ENCODE peak calls at places on chromosomes 13 and 19, in six cellular contexts. C is A549, G is K562, F is HEK293T, A is GM12878, T is IMR-90. R is an unnamed sample.

GRCh38 chr13:76856141-76856571 is 30.0 kb downstream of the KCTD12 start:
- DNase-seq in C (no peak), F (no peak), G (no peak), T (peak), A (no peak), R (no peak)

GRCh38 chr19:19445911-19446361 is 40.5 kb downstream of the GATAD2A start:
- DNase-seq in T (peak), G (no peak), F (no peak), A (no peak), C (no peak), R (no peak)

GRCh38 chr19:33821871-33822270 is 25.2 kb downstream of the KCTD15 start:
- DNase-seq in F (no peak), A (no peak), T (no peak), C (no peak), G (no peak), R (no peak)

GRCh38 chr19:3692141-3693029 is 7.9 kb downstream of the PIP5K1C start:
- DNase-seq in G (peak), T (no peak), C (no peak), F (no peak), A (no peak), R (no peak)

GRCh38 chr19:51688665-51689571 is 4.2 kb upstream of the SPACA6 start:
- DNase-seq in A (no peak), G (peak), T (peak), C (peak), F (peak), R (peak)

GRCh38 chr13:106905380-106906259 is 337.7 kb upstream of the ARGLU1 start:
- DNase-seq in C (no peak), F (no peak), A (no peak), G (no peak), T (no peak), R (no peak)

GRCh38 chr13:93778548-93778947 is 551.9 kb downstream of the GPC6 start:
- DNase-seq in T (no peak), C (no peak), F (no peak), A (no peak), G (no peak), R (no peak)

GRCh38 chr13:51995677-51996551 is 15.3 kb downstream of the ATP7B start:
- DNase-seq in A (no peak), T (no peak), F (peak), C (no peak), G (peak), R (no peak)

GRCh38 chr19:46030861-46031550 is 8.2 kb upstream of the PGLYRP1 start:
- DNase-seq in T (no peak), F (no peak), G (no peak), A (no peak), C (no peak), R (no peak)

GRCh38 chr19:18051887-18052286 is 34.8 kb downstream of the IL12RB1 start:
- DNase-seq in C (no peak), F (no peak), T (no peak), G (no peak), A (no peak), R (no peak)

GRCh38 chr19:57241181-57241580 is 749 bp downstream of the ZNF805 start:
- DNase-seq in A (no peak), C (peak), F (no peak), T (peak), G (no peak), R (peak)

GRCh38 chr13:99471231-99472202 is 29.8 kb upstream of the TM9SF2 start:
- DNase-seq in C (no peak), T (peak), F (no peak), A (no peak), G (no peak), R (no peak)

GRCh38 chr13:113305208-113305607 is 8.2 kb downstream of the LAMP1 start:
- DNase-seq in T (peak), A (no peak), C (no peak), G (no peak), F (no peak), R (no peak)

GRCh38 chr19:10812902-10813404 is 23.1 kb downstream of the TMED1 start:
- DNase-seq in F (no peak), T (peak), A (no peak), G (peak), C (peak), R (no peak)

GRCh38 chr19:54160182-54160811 is 776 bp upstream of the LENG1 start:
- DNase-seq in F (no peak), C (no peak), G (no peak), A (no peak), T (peak), R (no peak)

GRCh38 chr19:43464089-43464775 is 1.2 kb downstream of the LYPD3 start:
- DNase-seq in C (no peak), G (peak), T (no peak), A (no peak), F (peak), R (no peak)

GRCh38 chr19:31553844-31554215 is 204.6 kb upstream of the TSHZ3 start:
- DNase-seq in T (no peak), F (no peak), A (no peak), G (no peak), C (no peak), R (no peak)

GRCh38 chr13:73519720-73520119 is 460.9 kb downstream of the KLF5 start:
- DNase-seq in T (no peak), C (no peak), A (no peak), F (no peak), G (no peak), R (no peak)

GRCh38 chr13:43058836-43059235 is 35.5 kb downstream of the DNAJC15 start:
- DNase-seq in C (no peak), A (no peak), G (no peak), F (no peak), T (no peak), R (no peak)

GRCh38 chr13:99642841-99643240 is 141.6 kb downstream of the TM9SF2 start:
- DNase-seq in F (no peak), C (no peak), A (no peak), T (no peak), G (no peak), R (no peak)

GRCh38 chr19:35756373-35757230 is at the start of gene HSPB6:
- DNase-seq in G (no peak), A (no peak), F (no peak), C (no peak), T (peak), R (no peak)

GRCh38 chr19:35754365-35755139 is 2.3 kb downstream of the HSPB6 start:
- DNase-seq in G (no peak), C (no peak), A (no peak), T (no peak), F (no peak), R (no peak)

GRCh38 chr19:35757231-35757748 is 461 bp upstream of the HSPB6 start:
- DNase-seq in C (no peak), G (peak), F (peak), A (no peak), T (peak), R (peak)

GRCh38 chr19:35755160-35755549 is 1.7 kb downstream of the HSPB6 start:
- DNase-seq in F (no peak), C (no peak), A (no peak), G (no peak), T (no peak), R (no peak)

DNA sequence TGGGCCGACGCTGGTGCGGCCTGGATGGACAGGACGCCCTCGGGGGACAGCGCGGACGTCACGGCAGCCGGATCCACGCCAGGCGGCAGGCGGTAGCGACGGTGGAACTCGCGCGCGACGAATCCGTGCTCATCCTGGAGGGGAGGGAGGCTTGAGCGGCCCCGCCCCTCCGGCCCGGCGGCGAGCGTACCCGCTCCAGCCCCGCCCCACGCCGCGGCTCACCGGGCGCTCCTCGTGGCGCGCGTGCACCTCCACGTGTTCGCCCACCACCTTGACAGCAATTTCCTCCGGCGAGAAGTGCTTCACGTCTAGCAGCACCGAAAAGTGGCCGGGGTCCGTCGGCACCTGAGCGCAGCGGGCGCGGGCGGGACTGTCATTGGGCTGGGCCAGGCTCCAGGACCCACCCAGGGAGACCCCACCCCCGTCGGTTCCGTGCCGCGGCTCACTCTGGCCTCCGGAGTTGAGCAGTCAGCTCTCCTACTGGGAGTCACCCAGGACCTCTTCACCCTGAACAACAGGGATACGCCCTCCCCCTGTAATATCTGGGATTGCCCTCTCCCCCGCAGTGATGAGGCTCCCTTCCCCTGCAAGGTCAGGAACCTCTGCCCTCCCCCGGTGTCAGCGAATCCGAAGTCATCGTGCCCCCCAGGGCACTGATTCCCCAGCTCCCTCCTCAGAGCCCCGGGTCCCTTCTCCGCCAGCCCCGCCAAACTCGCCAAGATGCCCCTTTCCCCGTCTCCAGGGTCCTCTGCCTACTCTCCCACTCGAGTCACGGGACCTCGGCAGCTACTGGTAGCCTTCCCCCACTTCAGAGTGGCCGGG is 1.1 kb downstream of the HSPB6 start:
- DNase-seq in C (no peak), G (no peak), F (no peak), T (peak), A (no peak), R (no peak)
- TF ChIP-seq BHLHE40 in C (no peak), G (no peak), F (no peak), T (peak), A (no peak), R (no peak)

DNA sequence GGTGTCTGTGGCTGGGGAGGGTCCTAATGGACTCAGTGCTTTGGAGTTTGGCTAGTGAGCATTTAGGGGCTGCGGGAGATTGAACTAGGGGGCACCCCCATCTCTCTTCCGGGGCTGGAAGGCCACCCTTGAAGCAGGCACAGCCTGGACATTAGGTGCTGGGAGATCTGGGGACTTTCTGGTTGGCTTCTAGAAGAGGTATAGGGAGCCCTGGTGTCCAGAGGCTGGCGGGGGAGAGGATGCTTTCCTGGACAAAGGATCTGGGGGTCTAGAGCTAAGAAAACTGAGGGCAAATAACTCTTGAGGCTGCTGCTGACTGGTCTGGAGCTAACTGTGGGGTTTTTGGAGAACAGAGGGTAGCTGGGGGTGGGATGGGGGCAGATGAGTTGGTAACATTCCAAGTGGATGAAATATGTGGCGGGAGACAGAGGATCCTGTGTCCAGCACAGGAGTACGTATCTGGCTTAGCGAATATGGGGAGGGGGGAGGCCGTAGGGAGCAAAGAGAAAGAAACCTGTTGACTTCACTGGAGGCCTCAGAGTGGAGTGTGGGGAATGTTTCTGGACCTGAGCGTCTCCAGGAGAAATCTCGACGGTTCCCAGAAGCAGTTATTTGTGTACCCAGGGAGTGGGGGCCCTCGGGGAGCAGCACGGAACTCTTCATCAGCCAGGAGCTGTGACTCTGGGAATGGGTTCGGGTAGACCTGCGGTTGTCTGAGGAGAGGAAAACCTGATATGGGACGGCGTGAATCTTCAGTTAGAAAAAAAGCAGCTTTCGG is 1.4 kb downstream of the HNRNPUL1 start:
- DNase-seq in T (peak), C (peak), A (no peak), G (peak), F (no peak), R (peak)
- TF ChIP-seq BHLHE40 in T (no peak), C (no peak), A (no peak), G (no peak), F (no peak), R (no peak)

GRCh38 chr19:610801-611505 is 21.3 kb downstream of the HCN2 start:
- DNase-seq in G (peak), C (peak), A (no peak), T (peak), F (no peak), R (no peak)
- TF ChIP-seq BHLHE40 in G (no peak), C (no peak), A (no peak), T (no peak), F (no peak), R (no peak)

GRCh38 chr19:29576043-29576442 is 30.0 kb upstream of the POP4 start:
- DNase-seq in A (no peak), T (peak), F (no peak), C (no peak), G (no peak), R (no peak)
- TF ChIP-seq BHLHE40 in A (no peak), T (no peak), F (no peak), C (no peak), G (no peak), R (no peak)

GRCh38 chr19:8615813-8616596 is 5.5 kb upstream of the ADAMTS10 start:
- DNase-seq in A (no peak), C (peak), T (peak), G (peak), F (peak), R (peak)
- TF ChIP-seq BHLHE40 in A (no peak), C (no peak), T (no peak), G (no peak), F (no peak), R (no peak)

GRCh38 chr19:1501200-1501595 is 10.2 kb downstream of the REEP6 start:
- DNase-seq in A (no peak), G (no peak), C (no peak), T (no peak), F (no peak), R (no peak)

GRCh38 chr19:1505012-1505411 is 7.8 kb downstream of the ADAMTSL5 start:
- DNase-seq in A (no peak), F (no peak), C (no peak), G (no peak), T (no peak), R (no peak)

GRCh38 chr19:1503925-1504430 is 8.8 kb downstream of the ADAMTSL5 start:
- DNase-seq in T (no peak), G (no peak), C (no peak), A (no peak), F (no peak), R (no peak)

GRCh38 chr19:1502433-1503088 is 10.3 kb downstream of the ADAMTSL5 start:
- DNase-seq in G (no peak), T (no peak), C (no peak), F (no peak), A (no peak), R (no peak)

DNA sequence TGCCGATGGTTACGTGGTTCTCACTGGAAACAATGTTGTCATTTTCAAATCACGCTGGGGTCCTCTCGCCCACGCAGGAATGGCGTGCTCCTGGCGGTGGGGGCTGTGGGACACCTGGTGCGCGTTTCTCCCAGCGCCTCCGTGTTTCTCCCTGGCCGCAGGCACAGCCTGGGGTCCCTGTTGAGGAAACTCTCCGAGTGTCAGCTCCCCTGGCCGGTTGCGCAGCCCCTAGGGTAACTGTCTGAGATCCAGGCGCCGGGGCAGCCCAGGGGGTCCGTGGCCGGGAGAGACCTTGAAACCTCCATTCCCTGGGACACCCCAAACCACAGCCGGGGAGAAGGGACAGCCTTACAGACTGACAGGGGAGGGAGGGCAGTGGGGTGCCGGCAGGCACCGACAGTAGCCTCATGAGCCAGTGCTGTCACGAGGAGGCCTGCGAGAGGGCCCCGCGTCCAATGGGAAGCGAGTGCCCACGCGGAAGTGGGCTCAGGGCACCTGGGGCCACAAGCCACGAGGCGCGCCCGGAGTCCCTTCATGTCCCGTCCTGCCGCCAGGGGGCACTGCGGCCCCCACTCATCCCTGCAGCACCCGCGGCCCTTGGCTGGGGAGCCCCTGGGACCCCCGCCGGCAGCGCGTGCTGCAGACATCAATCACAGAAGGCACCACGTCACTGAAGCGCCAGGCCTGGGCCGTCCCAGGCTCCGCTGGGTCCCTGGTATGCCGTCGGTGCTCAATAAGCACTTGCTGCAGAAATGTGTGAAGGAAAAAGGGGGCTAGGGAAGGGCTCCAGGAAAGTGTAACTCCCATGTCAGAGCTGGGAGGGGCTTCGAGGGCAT is 9.5 kb downstream of the ADAMTSL5 start:
- DNase-seq in A (no peak), F (peak), T (peak), C (peak), G (peak), R (no peak)
- TF ChIP-seq BHLHE40 in A (no peak), F (no peak), T (no peak), C (no peak), G (peak), R (no peak)

R was measured in HepG2.